ENCODE peak calls at places on chromosome 7, in four cellular contexts. F is K562, K is IMR-90, W is H1. P is an unnamed sample.

GRCh38 chr7:148700693-148701092 is 2.0 kb downstream of the CUL1 start:
- DNase-seq in F (peak; percentile 55), W (no peak), K (peak; percentile 50), P (no peak)

GRCh38 chr7:105011771-105012502 is 2.1 kb upstream of the KMT2E start:
- DNase-seq in F (no peak), K (no peak), W (no peak), P (no peak)

GRCh38 chr7:140744005-140744404 is 47.5 kb downstream of the NDUFB2 start:
- DNase-seq in F (no peak), W (no peak), K (no peak), P (peak; percentile 58)

GRCh38 chr7:90824386-90825307 is 228.5 kb downstream of the CDK14 start:
- DNase-seq in K (peak; percentile 91), W (no peak), F (no peak), P (no peak)

GRCh38 chr7:148535227-148535626 is 55.3 kb upstream of the C7orf33 start:
- DNase-seq in F (no peak), W (no peak), K (no peak), P (no peak)

GRCh38 chr7:35723011-35723410 is 28.1 kb upstream of the HERPUD2 start:
- DNase-seq in F (no peak), W (no peak), K (peak; percentile 54), P (no peak)

GRCh38 chr7:102097601-102098161 is 189.0 kb upstream of the SH2B2 start:
- DNase-seq in F (no peak), W (peak; percentile 42), K (peak; percentile 14), P (no peak)

GRCh38 chr7:145324081-145324480 is 488.2 kb upstream of the TPK1 start:
- DNase-seq in F (no peak), W (no peak), K (no peak), P (no peak)

GRCh38 chr7:37893359-37893758 is 23.3 kb downstream of the SFRP4 start:
- DNase-seq in K (no peak), F (no peak), W (no peak), P (no peak)

GRCh38 chr7:102425639-102426267 is 7.6 kb upstream of the ORAI2 start:
- DNase-seq in W (no peak), F (no peak), K (no peak), P (no peak)

GRCh38 chr7:107471292-107472070 is 1.6 kb downstream of the GPR22 start:
- DNase-seq in W (no peak), K (no peak), F (no peak), P (no peak)

GRCh38 chr7:107464666-107465065 is 5.2 kb upstream of the GPR22 start:
- DNase-seq in W (no peak), K (no peak), F (no peak), P (no peak)

GRCh38 chr7:107468824-107469223 is 1.0 kb upstream of the GPR22 start:
- DNase-seq in W (no peak), F (no peak), K (no peak), P (no peak)

GRCh38 chr7:107469836-107470416 is at the start of gene GPR22:
- DNase-seq in W (no peak), K (no peak), F (no peak), P (no peak)

DNA sequence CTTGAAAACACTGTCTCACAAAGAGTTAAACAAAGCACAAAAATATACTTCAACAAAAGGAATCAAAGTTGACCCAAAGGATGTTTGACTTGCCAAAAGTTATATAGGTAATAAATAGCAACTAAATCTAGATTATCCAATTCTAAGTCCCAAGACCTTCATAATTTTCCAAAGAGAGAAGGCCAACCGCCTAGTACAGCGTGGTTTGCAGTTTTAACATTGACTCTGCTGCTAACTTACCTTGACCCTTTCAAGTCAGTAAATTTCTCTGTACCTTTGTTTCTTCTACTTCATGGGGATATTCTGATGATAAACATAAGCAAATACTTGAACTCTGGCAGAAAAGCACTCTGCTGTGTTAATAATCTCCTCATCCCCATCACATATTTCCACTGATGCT is 1.9 kb upstream of the GPR22 start:
- DNase-seq in F (no peak), K (no peak), W (no peak), P (no peak)
- TF ChIP-seq MAFK in F (no peak), K (no peak), W (no peak), P (no peak)

GRCh38 chr7:2512179-2512644 is 7.4 kb upstream of the LFNG start:
- DNase-seq in K (no peak), F (no peak), W (no peak), P (no peak)

GRCh38 chr7:2511769-2512168 is 7.8 kb upstream of the LFNG start:
- DNase-seq in F (no peak), W (no peak), K (no peak), P (no peak)

GRCh38 chr7:2510130-2510776 is 9.3 kb upstream of the LFNG start:
- DNase-seq in W (no peak), K (no peak), F (no peak), P (no peak)

GRCh38 chr7:2512713-2513112 is 6.9 kb upstream of the LFNG start:
- DNase-seq in F (no peak), W (no peak), K (no peak), P (no peak)

GRCh38 chr7:2510909-2511768 is 8.4 kb upstream of the LFNG start:
- DNase-seq in F (no peak), W (no peak), K (no peak), P (peak; percentile 56)
- H3K9ac ChIP-seq in F (peak overlapping the region; percentile 42), W (no peak overlapping the region), K (no peak overlapping the region), P (no peak overlapping the region)

DNA sequence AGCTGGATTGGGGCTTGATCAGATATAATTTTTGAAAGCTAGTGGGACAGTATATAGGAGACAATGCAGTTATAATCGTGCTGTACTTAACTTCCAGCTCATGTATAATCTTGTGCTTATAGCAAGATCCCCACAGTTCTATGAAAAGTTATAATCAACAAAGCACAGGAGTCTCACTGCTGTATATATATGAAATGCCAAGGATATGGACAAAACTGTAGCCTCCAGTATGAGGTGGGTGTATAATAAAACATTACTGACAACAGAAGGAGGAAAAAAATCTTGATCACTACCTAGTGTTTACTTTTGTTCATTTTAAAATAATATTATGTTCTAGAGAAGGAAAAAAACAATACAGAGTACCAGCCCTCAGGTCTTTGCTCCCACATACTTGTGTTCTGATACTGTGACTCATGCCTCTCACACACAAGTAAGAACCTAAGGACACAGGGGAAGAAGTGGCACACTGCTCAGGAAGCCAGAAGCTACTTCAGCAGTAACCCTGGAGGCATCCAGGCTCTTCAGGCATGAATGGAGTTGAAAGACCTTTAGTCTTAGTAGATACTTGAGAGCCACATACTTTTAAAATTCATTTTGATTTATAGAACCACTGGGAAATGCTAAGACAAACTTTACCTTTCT is 265.7 kb upstream of the IMMP2L start:
- DNase-seq in K (peak; percentile 68), W (no peak), F (no peak), P (no peak)
- TF ChIP-seq MAFK in K (no peak), W (no peak), F (no peak), P (no peak)

DNA sequence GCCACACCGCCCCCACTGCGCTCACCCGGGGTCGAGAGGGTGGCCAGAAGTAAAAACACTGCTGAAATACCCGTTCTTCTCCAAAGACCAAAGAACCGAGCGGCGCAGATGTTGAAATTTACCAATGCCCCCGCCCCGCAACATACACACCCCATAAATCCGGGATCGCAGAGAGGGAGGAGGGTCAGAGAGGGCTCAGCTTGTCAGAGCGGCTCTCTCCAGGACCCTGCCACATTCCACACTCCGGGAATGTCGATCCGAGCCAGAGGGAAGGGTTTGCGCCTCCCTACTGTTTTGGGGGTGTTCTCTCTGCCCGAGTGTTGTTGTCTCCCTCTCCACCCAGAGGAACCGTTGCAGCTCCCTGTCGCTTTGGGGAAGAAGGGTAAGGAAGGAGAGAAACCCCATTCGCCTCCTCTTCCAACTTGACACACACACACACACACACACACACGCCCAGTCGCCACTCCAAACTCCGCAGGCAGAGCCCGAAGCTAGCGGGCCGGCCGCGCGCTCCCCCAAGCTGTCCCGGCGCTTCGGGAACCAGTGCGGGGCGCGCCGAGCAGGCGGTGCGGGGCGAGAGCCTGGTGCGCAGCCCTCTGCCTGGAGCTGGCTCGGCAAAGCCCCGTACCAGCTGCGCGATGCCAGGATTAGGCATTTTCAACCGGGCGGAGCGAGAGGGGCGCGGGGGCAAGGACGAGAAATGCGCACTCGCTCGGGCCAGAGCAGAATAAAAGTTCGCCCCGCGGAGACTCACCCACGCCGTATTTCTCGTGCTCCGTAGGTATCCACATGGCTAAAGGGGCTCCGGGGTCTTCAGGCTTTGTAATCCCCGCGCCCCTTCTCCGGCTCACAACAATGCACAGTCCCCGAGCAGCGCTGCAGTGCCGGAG is 606 bp downstream of the DOCK4 start:
- DNase-seq in F (peak; percentile 48), K (peak; percentile 64), W (peak; percentile 77), P (peak; percentile 48)
- H3K9ac ChIP-seq in F (peak overlapping the region; percentile 91), K (peak overlapping the region; percentile 77), W (peak overlapping the region; percentile 71), P (peak overlapping the region; percentile 82)

GRCh38 chr7:55325371-55325792 is 39.8 kb upstream of the LANCL2 start:
- DNase-seq in K (peak; percentile 95), F (no peak), W (no peak), P (no peak)
- TF ChIP-seq MAFK in K (peak; percentile 75), F (no peak), W (no peak), P (no peak)

GRCh38 chr7:32477649-32477980 is 12.6 kb downstream of the LSM5 start:
- DNase-seq in W (no peak), F (no peak), K (no peak), P (no peak)
- H3K9ac ChIP-seq in W (no peak overlapping the region), F (no peak overlapping the region), K (no peak overlapping the region), P (no peak overlapping the region)

DNA sequence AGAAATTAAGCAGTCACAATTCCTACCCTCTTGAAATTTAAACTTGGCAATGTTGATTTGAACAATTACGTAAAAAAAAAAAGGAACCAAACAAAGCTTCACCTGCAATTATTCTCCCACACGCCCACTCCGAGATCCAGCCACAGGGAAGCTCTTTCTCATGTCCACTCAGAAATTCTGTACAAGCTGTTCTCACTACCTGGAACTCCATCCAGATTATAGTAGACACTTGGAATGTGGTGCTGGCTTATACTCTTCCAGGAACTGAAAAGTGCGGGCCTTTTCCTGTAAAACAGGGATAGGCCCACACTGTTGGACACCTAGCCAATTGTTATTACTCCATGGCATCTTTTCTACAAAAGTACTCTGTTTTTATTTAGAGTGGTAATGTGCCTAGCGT is 20.3 kb upstream of the TOMM7 start:
- DNase-seq in F (no peak), W (no peak), K (no peak), P (no peak)
- TF ChIP-seq MAFK in F (no peak), W (no peak), K (no peak), P (no peak)

P was measured in HepG2.